ENCODE peak calls at places on chromosomes 1 and 21, in eight cellular contexts. Y is Jurkat, Clone E6-1; V is mesendoderm; L is activated T-cell treated with anti-CD3 and anti-CD28 coated beads, Interleukin-2, amount 50 U/mL, for 1 hour; Z is EL; O is GM20000; S is stimulated activated CD4-positive, alpha-beta T cell treated with anti-CD3 and anti-CD28 coated beads, TNF-alpha, amount 100 ng/mL, for 1 hour; U is psoas muscle. P is an unnamed sample.

GRCh38 chr1:203673550-203674411 is 47.1 kb downstream of the ATP2B4 start:
- DNase-seq in Y (peak; percentile 100), V (peak; percentile 92), L (peak; percentile 67), Z (peak; percentile 98), O (peak; percentile 43), S (no peak), U (peak; percentile 29), P (no peak)

GRCh38 chr1:236518343-236518742 is 5.4 kb upstream of the LGALS8 start:
- DNase-seq in Y (no peak), V (no peak), L (no peak), Z (peak; percentile 27), O (no peak), S (no peak), U (no peak), P (no peak)

GRCh38 chr1:158930504-158930903 is 848 bp upstream of the PYHIN1 start:
- DNase-seq in Y (peak; percentile 60), V (no peak), L (peak; percentile 27), Z (no peak), O (no peak), S (no peak), U (no peak), P (no peak)

GRCh38 chr1:201610806-201611205 is 71.9 kb downstream of the NAV1 start:
- DNase-seq in Y (no peak), V (no peak), L (no peak), Z (no peak), O (no peak), S (no peak), U (no peak), P (peak; percentile 54)

GRCh38 chr1:206529425-206529824 is 22.1 kb downstream of the RASSF5 start:
- DNase-seq in Y (no peak), V (no peak), L (no peak), Z (no peak), O (no peak), S (no peak), U (no peak), P (no peak)

GRCh38 chr1:70504821-70505193 is 93.7 kb downstream of the CTH start:
- DNase-seq in Y (no peak), V (no peak), L (no peak), Z (peak; percentile 94), O (no peak), S (no peak), U (no peak), P (no peak)

GRCh38 chr1:230851291-230851691 is 17.0 kb downstream of the C1orf198 start:
- DNase-seq in Y (no peak), V (peak; percentile 98), L (no peak), Z (peak; percentile 84), O (no peak), S (no peak), U (no peak), P (peak; percentile 58)

GRCh38 chr21:45302082-45303061 is 14.7 kb upstream of the POFUT2 start:
- DNase-seq in Y (no peak), V (no peak), L (peak; percentile 69), Z (no peak), O (no peak), S (peak; percentile 22), U (peak; percentile 76), P (no peak)

GRCh38 chr21:38351176-38351959 is 94.6 kb downstream of the KCNJ15 start:
- DNase-seq in Y (no peak), V (peak; percentile 9), L (no peak), Z (no peak), O (no peak), S (no peak), U (no peak), P (no peak)

GRCh38 chr1:25694591-25695007 is 78.0 kb downstream of the MAN1C1 start:
- DNase-seq in Y (no peak), V (no peak), L (no peak), Z (no peak), O (no peak), S (no peak), U (no peak), P (no peak)

GRCh38 chr1:27598902-27599528 is 4.9 kb downstream of the AHDC1 start:
- DNase-seq in Y (peak; percentile 48), V (peak; percentile 86), L (peak; percentile 59), Z (peak; percentile 75), O (no peak), S (peak; percentile 22), U (peak; percentile 74), P (peak; percentile 36)

GRCh38 chr21:18840239-18840638 is 436.7 kb upstream of the TMPRSS15 start:
- DNase-seq in Y (peak; percentile 47), V (peak; percentile 82), L (no peak), Z (no peak), O (no peak), S (no peak), U (no peak), P (peak; percentile 5)

GRCh38 chr1:247322437-247322836 is 9.2 kb downstream of the ZNF496 start:
- DNase-seq in Y (no peak), V (no peak), L (no peak), Z (no peak), O (no peak), S (no peak), U (no peak), P (no peak)

GRCh38 chr1:230863449-230863848 is 4.9 kb downstream of the C1orf198 start:
- DNase-seq in Y (peak; percentile 10), V (peak; percentile 53), L (no peak), Z (no peak), O (no peak), S (no peak), U (peak; percentile 27), P (no peak)

GRCh38 chr1:168470821-168471473 is 72.8 kb downstream of the XCL2 start:
- DNase-seq in Y (no peak), V (peak; percentile 69), L (no peak), Z (peak; percentile 94), O (no peak), S (no peak), U (no peak), P (no peak)

GRCh38 chr1:183778006-183778405 is 26.9 kb upstream of the RGL1 start:
- DNase-seq in Y (peak; percentile 54), V (no peak), L (no peak), Z (no peak), O (no peak), S (no peak), U (no peak), P (no peak)

GRCh38 chr1:155186955-155187891 is 13.6 kb downstream of the TRIM46 start:
- DNase-seq in Y (no peak), V (no peak), L (no peak), Z (no peak), O (no peak), S (no peak), U (no peak), P (no peak)

GRCh38 chr1:32345289-32345827 is 9.3 kb upstream of the MARCKSL1 start:
- DNase-seq in Y (no peak), V (no peak), L (no peak), Z (peak; percentile 19), O (no peak), S (no peak), U (no peak), P (no peak)

GRCh38 chr1:101312192-101312591 is 75.4 kb downstream of the S1PR1 start:
- DNase-seq in Y (no peak), V (no peak), L (no peak), Z (no peak), O (no peak), S (no peak), U (no peak), P (no peak)

GRCh38 chr1:41368801-41369200 is 7.6 kb downstream of the FOXO6 start:
- DNase-seq in Y (no peak), V (no peak), L (no peak), Z (no peak), O (no peak), S (no peak), U (no peak), P (no peak)

GRCh38 chr1:174839211-174839610 is 160.5 kb upstream of the CACYBP start:
- DNase-seq in Y (no peak), V (no peak), L (no peak), Z (no peak), O (no peak), S (no peak), U (no peak), P (no peak)

GRCh38 chr1:103373991-103374390 is 151.5 kb upstream of the RNPC3 start:
- DNase-seq in Y (no peak), V (no peak), L (no peak), Z (peak; percentile 52), O (no peak), S (no peak), U (no peak), P (no peak)

GRCh38 chr1:241950390-241950789 is 7.2 kb upstream of the BECN2 start:
- DNase-seq in Y (no peak), V (no peak), L (no peak), Z (peak; percentile 71), O (no peak), S (no peak), U (no peak), P (no peak)

GRCh38 chr21:45412491-45412890 is 7.5 kb downstream of the COL18A1 start:
- DNase-seq in Y (no peak), V (no peak), L (no peak), Z (no peak), O (no peak), S (no peak), U (no peak), P (no peak)

GRCh38 chr1:111618953-111619634 is 495 bp upstream of the RAP1A start:
- DNase-seq in Y (no peak), V (no peak), L (no peak), Z (no peak), O (no peak), S (no peak), U (no peak), P (no peak)

GRCh38 chr1:93659805-93660479 is 21.7 kb downstream of the BCAR3 start:
- DNase-seq in Y (no peak), V (no peak), L (no peak), Z (no peak), O (no peak), S (no peak), U (no peak), P (no peak)

GRCh38 chr1:33306561-33307493 is 14.1 kb downstream of the A3GALT2 start:
- DNase-seq in Y (no peak), V (no peak), L (no peak), Z (no peak), O (no peak), S (no peak), U (peak; percentile 50), P (no peak)

GRCh38 chr1:79215311-79215710 is 208.8 kb upstream of the ADGRL4 start:
- DNase-seq in Y (no peak), V (no peak), L (no peak), Z (no peak), O (no peak), S (no peak), U (no peak), P (no peak)

GRCh38 chr1:176118985-176119384 is 88.1 kb downstream of the COP1 start:
- DNase-seq in Y (no peak), V (no peak), L (no peak), Z (peak; percentile 1), O (no peak), S (no peak), U (no peak), P (no peak)

GRCh38 chr1:222539951-222540597 is 7.8 kb downstream of the HHIPL2 start:
- DNase-seq in Y (no peak), V (no peak), L (no peak), Z (no peak), O (no peak), S (no peak), U (no peak), P (no peak)

GRCh38 chr1:200179126-200179780 is 151.7 kb downstream of the NR5A2 start:
- DNase-seq in Y (no peak), V (no peak), L (no peak), Z (peak; percentile 48), O (no peak), S (no peak), U (no peak), P (no peak)

GRCh38 chr1:45012639-45013278 is 705 bp downstream of the UROD start:
- DNase-seq in Y (no peak), V (peak; percentile 94), L (peak; percentile 36), Z (peak; percentile 79), O (peak; percentile 38), S (peak; percentile 28), U (peak; percentile 70), P (peak; percentile 63)

GRCh38 chr1:206511362-206512064 is 4.2 kb downstream of the RASSF5 start:
- DNase-seq in Y (no peak), V (peak; percentile 37), L (no peak), Z (no peak), O (no peak), S (no peak), U (no peak), P (no peak)

GRCh38 chr1:205435904-205436573 is 14.2 kb upstream of the LEMD1 start:
- DNase-seq in Y (no peak), V (peak; percentile 62), L (no peak), Z (no peak), O (no peak), S (no peak), U (no peak), P (peak; percentile 76)

P was measured in neural progenitor cell.